ENCODE peak calls at places on chromosomes 12 and 14, in nine cellular contexts. B is left lung; U is CD4-positive, alpha-beta T cell; D is glutamatergic neuron; V is neural progenitor cell; X is HFFc6; R is neural crest cell; O is thoracic aorta; Q is NB4. I is an unnamed sample.

GRCh38 chr12:14777271-14777670 is 26.0 kb downstream of the WBP11 start:
- DNase-seq in B (no peak), U (no peak), D (no peak), V (peak; percentile 48), X (peak; percentile 15), R (no peak), O (no peak), Q (no peak), I (no peak)

GRCh38 chr14:75636100-75636692 is 24.5 kb downstream of the ERG28 start:
- DNase-seq in B (no peak), U (no peak), D (peak; percentile 60), V (peak; percentile 43), X (peak; percentile 60), R (no peak), O (no peak), Q (no peak), I (no peak)

GRCh38 chr12:92408072-92408900 is 262.6 kb upstream of the BTG1 start:
- DNase-seq in B (no peak), U (no peak), D (peak; percentile 37), V (peak; percentile 41), X (peak; percentile 17), R (peak; percentile 11), O (no peak), Q (peak; percentile 71), I (peak; percentile 15)

GRCh38 chr12:51357374-51358047 is 11.0 kb upstream of the CELA1 start:
- DNase-seq in B (no peak), U (no peak), D (no peak), V (no peak), X (no peak), R (no peak), O (no peak), Q (no peak), I (no peak)

GRCh38 chr14:96130854-96131253 is 73.8 kb upstream of the BDKRB2 start:
- DNase-seq in B (no peak), U (no peak), D (no peak), V (no peak), X (peak; percentile 31), R (no peak), O (no peak), Q (no peak), I (no peak)

GRCh38 chr12:28253175-28253641 is 63.0 kb downstream of the CCDC91 start:
- DNase-seq in B (no peak), U (peak; percentile 4), D (no peak), V (no peak), X (no peak), R (no peak), O (no peak), Q (no peak), I (no peak)

GRCh38 chr14:32430326-32430725 is 101.2 kb downstream of the AKAP6 start:
- DNase-seq in B (no peak), U (no peak), D (no peak), V (no peak), X (no peak), R (no peak), O (no peak), Q (no peak), I (no peak)

GRCh38 chr12:14828896-14829295 is 14.4 kb downstream of the ART4 start:
- DNase-seq in B (no peak), U (no peak), D (no peak), V (peak; percentile 12), X (no peak), R (no peak), O (no peak), Q (peak; percentile 9), I (no peak)

GRCh38 chr12:95972832-95973465 is 23.2 kb downstream of the HAL start:
- DNase-seq in B (no peak), U (no peak), D (no peak), V (no peak), X (no peak), R (no peak), O (no peak), Q (no peak), I (no peak)

GRCh38 chr14:68986926-68987652 is 8.0 kb upstream of the ACTN1 start:
- DNase-seq in B (no peak), U (no peak), D (no peak), V (no peak), X (no peak), R (no peak), O (no peak), Q (no peak), I (no peak)

GRCh38 chr14:85675957-85676356 is 146.0 kb downstream of the FLRT2 start:
- DNase-seq in B (no peak), U (no peak), D (no peak), V (no peak), X (no peak), R (no peak), O (no peak), Q (no peak), I (no peak)

GRCh38 chr12:131831021-131831571 is 2.9 kb downstream of the MMP17 start:
- DNase-seq in B (peak; percentile 80), U (no peak), D (no peak), V (no peak), X (peak; percentile 29), R (no peak), O (no peak), Q (peak; percentile 68), I (peak; percentile 31)

GRCh38 chr12:67646775-67647174 is 1.8 kb upstream of the DYRK2 start:
- DNase-seq in B (no peak), U (no peak), D (no peak), V (no peak), X (no peak), R (no peak), O (no peak), Q (no peak), I (no peak)

GRCh38 chr14:105184461-105184860 is 3.3 kb upstream of the NUDT14 start:
- DNase-seq in B (no peak), U (no peak), D (no peak), V (no peak), X (no peak), R (no peak), O (no peak), Q (no peak), I (no peak)

GRCh38 chr12:110849748-110850403 is 3.1 kb downstream of the CCDC63 start:
- DNase-seq in B (no peak), U (no peak), D (no peak), V (no peak), X (no peak), R (no peak), O (no peak), Q (peak; percentile 64), I (no peak)

GRCh38 chr12:110844131-110844530 is 2.7 kb upstream of the CCDC63 start:
- DNase-seq in B (no peak), U (no peak), D (no peak), V (no peak), X (no peak), R (no peak), O (no peak), Q (no peak), I (no peak)

GRCh38 chr12:110844551-110845395 is 2.0 kb upstream of the CCDC63 start:
- DNase-seq in B (no peak), U (no peak), D (no peak), V (no peak), X (no peak), R (no peak), O (peak; percentile 38), Q (no peak), I (no peak)

GRCh38 chr12:110848524-110848923 is 1.7 kb downstream of the CCDC63 start:
- DNase-seq in B (no peak), U (no peak), D (no peak), V (no peak), X (no peak), R (no peak), O (no peak), Q (no peak), I (no peak)

DNA sequence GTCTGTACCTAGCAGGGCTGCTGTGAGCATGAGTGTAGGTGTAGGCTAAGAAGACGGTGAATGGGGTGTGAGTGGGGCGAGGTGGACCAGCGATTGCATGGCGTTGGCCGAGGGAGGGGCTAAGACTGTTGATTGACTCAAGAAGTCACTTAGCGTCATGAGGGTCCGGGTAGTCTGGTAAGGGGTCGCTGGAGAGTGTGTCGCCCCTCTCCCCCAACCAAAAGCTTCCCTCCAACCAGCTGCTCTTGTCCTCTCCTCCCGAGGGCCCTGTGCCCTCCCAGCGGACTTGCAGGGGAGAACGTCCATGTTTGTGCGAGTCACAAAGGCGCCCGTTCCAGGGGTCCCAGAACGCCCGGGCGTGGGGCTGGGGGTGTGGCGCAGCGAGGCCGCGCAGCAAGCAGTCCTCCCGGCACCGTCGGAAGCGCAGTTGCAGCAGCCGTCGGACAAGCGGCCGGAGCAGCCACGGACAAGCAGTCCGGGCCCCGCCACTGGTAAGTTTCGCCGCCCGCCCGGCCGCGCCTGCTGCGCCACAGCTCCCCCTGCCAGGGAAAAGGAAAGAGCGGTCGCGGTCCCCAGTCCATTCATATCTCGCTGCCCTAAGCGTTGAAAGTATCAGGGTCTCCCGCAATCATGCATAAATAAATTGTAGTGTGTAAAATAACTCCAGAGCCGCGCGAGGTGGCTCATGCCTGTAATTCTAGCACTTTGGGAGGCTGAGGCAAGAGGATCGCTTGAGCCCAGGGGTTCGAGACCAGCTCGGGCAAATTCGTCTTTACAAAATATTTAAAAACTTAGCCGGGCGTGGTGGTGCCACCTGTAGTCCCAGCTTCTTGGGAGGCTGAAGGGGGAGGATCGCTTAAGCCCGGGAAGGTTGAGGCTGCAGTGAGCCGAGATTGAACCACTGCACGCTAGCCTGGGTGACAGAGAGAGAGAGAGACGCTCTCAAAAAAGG is at the start of gene CCDC63:
- DNase-seq in B (peak; percentile 89), U (no peak), D (peak; percentile 80), V (peak; percentile 90), X (no peak), R (peak; percentile 65), O (no peak), Q (peak; percentile 86), I (peak; percentile 85)
- TF ChIP-seq CTCF in B (peak; percentile 24), U (peak; percentile 34), D (peak; percentile 24), V (peak; percentile 67), X (no peak), R (peak; percentile 56), O (peak; percentile 51), Q (peak; percentile 68), I (peak; percentile 37)

DNA sequence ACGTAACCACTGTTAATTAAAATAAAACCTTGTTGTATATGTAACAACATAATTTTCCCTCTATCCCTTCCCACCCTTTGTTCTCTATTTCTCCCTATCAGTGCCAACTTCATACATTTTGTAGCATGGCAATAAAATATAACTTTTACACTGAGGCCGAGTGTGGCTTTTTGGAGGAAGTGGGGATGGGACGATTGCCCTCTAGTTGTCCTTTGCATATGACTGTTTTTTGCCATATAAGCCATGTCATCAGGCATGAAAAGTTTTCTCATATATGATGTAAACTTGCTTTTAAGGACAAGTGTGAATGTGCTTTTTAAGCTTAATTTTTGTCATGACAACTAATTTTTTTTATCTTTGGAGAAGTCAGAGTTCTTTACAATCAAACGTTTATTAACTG is 6.2 kb upstream of the CCT2 start:
- DNase-seq in B (no peak), U (no peak), D (no peak), V (no peak), X (no peak), R (no peak), O (no peak), Q (no peak), I (no peak)
- TF ChIP-seq CTCF in B (no peak), U (no peak), D (no peak), V (no peak), X (no peak), R (no peak), O (no peak), Q (no peak), I (no peak)

GRCh38 chr12:112803620-112804279 is 12.2 kb downstream of the RPH3A start:
- DNase-seq in B (no peak), U (no peak), D (no peak), V (no peak), X (no peak), R (no peak), O (no peak), Q (no peak), I (no peak)
- TF ChIP-seq CTCF in B (no peak), U (no peak), D (no peak), V (peak; percentile 17), X (no peak), R (no peak), O (no peak), Q (no peak), I (no peak)

GRCh38 chr14:81991998-81992397 is 458.3 kb upstream of the SEL1L start:
- DNase-seq in B (no peak), U (no peak), D (no peak), V (no peak), X (no peak), R (no peak), O (no peak), Q (no peak), I (no peak)
- TF ChIP-seq CTCF in B (no peak), U (no peak), D (peak; percentile 45), V (peak; percentile 31), X (peak; percentile 38), R (peak; percentile 46), O (no peak), Q (peak; percentile 11), I (peak; percentile 18)